ENCODE peak calls at places on chromosome 1, in seven cellular contexts. L is spleen, P is transverse colon, R is lower leg skin, Q is adipocyte, B is NCI-H1105 treated with DMSO at 0.1 percent for 48 hours, Z is NAMALWA. O is an unnamed sample.

GRCh38 chr1:168261390-168261789 is 19.3 kb upstream of the TBX19 start:
- DNase-seq in R (no peak), P (no peak), L (no peak), Q (peak), Z (no peak), B (no peak), O (no peak)

GRCh38 chr1:111272081-111272480 is 18.6 kb upstream of the CHIA start:
- DNase-seq in L (no peak), Q (no peak), Z (no peak), R (no peak), P (no peak), B (no peak), O (no peak)

GRCh38 chr1:2032737-2033136 is 13.6 kb downstream of the GABRD start:
- DNase-seq in R (no peak), L (no peak), P (no peak), Z (no peak), Q (peak), B (no peak), O (no peak)

GRCh38 chr1:239654998-239655397 is 268.6 kb downstream of the CHRM3 start:
- DNase-seq in Q (no peak), L (no peak), Z (no peak), R (no peak), B (no peak), P (no peak), O (no peak)

GRCh38 chr1:165879946-165880345 is 52.5 kb downstream of the UCK2 start:
- DNase-seq in Q (no peak), L (no peak), Z (no peak), R (no peak), B (no peak), P (no peak), O (no peak)

GRCh38 chr1:39046811-39047210 is 20.7 kb downstream of the NDUFS5 start:
- DNase-seq in Q (peak), B (no peak), P (no peak), Z (no peak), R (no peak), L (no peak), O (no peak)

GRCh38 chr1:223473576-223474344 is 80.5 kb downstream of the CCDC185 start:
- DNase-seq in Q (peak), B (no peak), P (no peak), L (no peak), R (peak), Z (no peak), O (no peak)

GRCh38 chr1:117788014-117788413 is 141.4 kb downstream of the GDAP2 start:
- DNase-seq in P (no peak), R (no peak), Q (no peak), B (no peak), Z (no peak), L (no peak), O (no peak)

GRCh38 chr1:38244218-38244617 is 197.6 kb upstream of the POU3F1 start:
- DNase-seq in P (no peak), R (no peak), L (no peak), Q (no peak), B (no peak), Z (no peak), O (no peak)

GRCh38 chr1:43932786-43933385 is 715 bp upstream of the ARTN start:
- DNase-seq in Q (peak), L (no peak), Z (no peak), B (peak), P (no peak), R (no peak), O (no peak)

GRCh38 chr1:78830321-78830720 is 176.2 kb downstream of the ADGRL4 start:
- DNase-seq in R (no peak), L (no peak), P (no peak), Q (no peak), Z (no peak), B (no peak), O (no peak)

GRCh38 chr1:26826261-26827201 is at the start of gene ZDHHC18:
- DNase-seq in Q (peak), B (peak), P (peak), L (peak), Z (peak), R (peak), O (peak)

GRCh38 chr1:210980082-210980481 is 153.9 kb downstream of the KCNH1 start:
- DNase-seq in P (no peak), Z (no peak), B (no peak), L (no peak), R (no peak), Q (no peak), O (no peak)